ENCODE peak calls at places on chromosome 22, in nine cellular contexts. G is PC-3, D is lower lobe of right lung, J is ascending aorta, O is RWPE2, S is fibroblast of mammary gland, U is epithelial cell of esophagus, Q is AG04450, B is HCT116. L is an unnamed sample.

GRCh38 chr22:41092847-41093371 is 517 bp downstream of the EP300 start:
- DNase-seq in G (peak), D (peak), J (no peak), O (no peak), S (peak), U (peak), Q (no peak), B (no peak), L (peak)

GRCh38 chr22:49850959-49851815 is 2.5 kb upstream of the ZBED4 start:
- DNase-seq in G (no peak), D (no peak), J (no peak), O (no peak), S (no peak), U (no peak), Q (no peak), B (no peak), L (peak)

GRCh38 chr22:41907436-41908401 is 7.2 kb downstream of the SHISA8 start:
- DNase-seq in G (no peak), D (no peak), J (no peak), O (no peak), S (no peak), U (no peak), Q (no peak), B (no peak), L (no peak)

GRCh38 chr22:35629406-35630234 is 12.5 kb upstream of the MB start:
- DNase-seq in G (peak), D (peak), J (peak), O (peak), S (peak), U (peak), Q (peak), B (peak), L (peak)

GRCh38 chr22:29797351-29797750 is 30.2 kb downstream of the UQCR10 start:
- DNase-seq in G (no peak), D (no peak), J (no peak), O (no peak), S (no peak), U (no peak), Q (no peak), B (no peak), L (no peak)

GRCh38 chr22:40400173-40400572 is 29.8 kb downstream of the SGSM3 start:
- DNase-seq in G (no peak), D (peak), J (no peak), O (no peak), S (no peak), U (no peak), Q (no peak), B (no peak), L (no peak)

GRCh38 chr22:22755778-22756100 is 111.3 kb downstream of the GGTLC2 start:
- DNase-seq in G (no peak), D (no peak), J (no peak), O (no peak), S (no peak), U (no peak), Q (no peak), B (no peak), L (no peak)

GRCh38 chr22:37021710-37022482 is 2.4 kb downstream of the MPST start:
- DNase-seq in G (peak), D (peak), J (no peak), O (no peak), S (peak), U (peak), Q (no peak), B (peak), L (no peak)

GRCh38 chr22:42960146-42960509 is 54.8 kb downstream of the PACSIN2 start:
- DNase-seq in G (no peak), D (no peak), J (no peak), O (no peak), S (no peak), U (no peak), Q (no peak), B (no peak), L (no peak)

GRCh38 chr22:21640810-21641209 is 1.3 kb upstream of the SDF2L1 start:
- DNase-seq in G (no peak), D (no peak), J (no peak), O (no peak), S (no peak), U (no peak), Q (no peak), B (no peak), L (no peak)

GRCh38 chr22:21642584-21643448 is 714 bp downstream of the SDF2L1 start:
- DNase-seq in G (peak), D (peak), J (no peak), O (no peak), S (peak), U (peak), Q (no peak), B (no peak), L (peak)

GRCh38 chr22:21639359-21639758 is 2.7 kb upstream of the SDF2L1 start:
- DNase-seq in G (no peak), D (no peak), J (no peak), O (no peak), S (no peak), U (no peak), Q (no peak), B (no peak), L (no peak)

GRCh38 chr22:21641795-21642583 is at the start of gene SDF2L1:
- DNase-seq in G (peak), D (peak), J (peak), O (peak), S (peak), U (peak), Q (peak), B (peak), L (peak)

DNA sequence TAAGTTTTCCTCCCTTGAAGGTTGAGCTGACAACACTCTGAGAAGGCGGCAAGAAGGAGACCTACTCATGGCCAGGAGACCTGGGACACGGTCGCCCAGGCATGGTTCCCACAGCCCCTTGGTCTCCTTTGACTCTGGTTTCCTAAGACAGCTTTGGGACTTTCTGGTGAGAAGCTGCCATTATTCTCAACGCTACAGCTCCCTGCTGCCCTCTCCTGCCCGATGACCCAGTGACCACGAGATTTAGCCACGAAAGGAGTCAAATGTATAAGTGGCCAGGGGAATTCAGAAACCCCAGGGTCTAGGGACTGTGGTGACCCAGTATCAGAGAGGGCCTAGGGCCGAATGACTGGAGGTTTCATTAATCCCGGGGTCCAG is 696 bp upstream of the SDF2L1 start:
- DNase-seq in G (peak), D (peak), J (no peak), O (no peak), S (peak), U (peak), Q (no peak), B (no peak), L (peak)
- H3K4me3 ChIP-seq in G (peak), D (peak), J (peak), O (peak), S (peak), U (peak), Q (peak), B (peak), L (peak)

GRCh38 chr22:20259336-20259705 is 8.8 kb downstream of the RTN4R start:
- DNase-seq in G (no peak), D (no peak), J (no peak), O (no peak), S (no peak), U (no peak), Q (no peak), B (no peak), L (no peak)

GRCh38 chr22:20257474-20258299 is 10.4 kb downstream of the RTN4R start:
- DNase-seq in G (no peak), D (no peak), J (no peak), O (no peak), S (no peak), U (no peak), Q (no peak), B (no peak), L (no peak)

GRCh38 chr22:20260071-20260722 is 7.9 kb downstream of the RTN4R start:
- DNase-seq in G (no peak), D (no peak), J (no peak), O (no peak), S (no peak), U (no peak), Q (no peak), B (no peak), L (no peak)

GRCh38 chr22:20256562-20257473 is 11.3 kb downstream of the RTN4R start:
- DNase-seq in G (no peak), D (no peak), J (no peak), O (no peak), S (no peak), U (no peak), Q (no peak), B (no peak), L (no peak)

DNA sequence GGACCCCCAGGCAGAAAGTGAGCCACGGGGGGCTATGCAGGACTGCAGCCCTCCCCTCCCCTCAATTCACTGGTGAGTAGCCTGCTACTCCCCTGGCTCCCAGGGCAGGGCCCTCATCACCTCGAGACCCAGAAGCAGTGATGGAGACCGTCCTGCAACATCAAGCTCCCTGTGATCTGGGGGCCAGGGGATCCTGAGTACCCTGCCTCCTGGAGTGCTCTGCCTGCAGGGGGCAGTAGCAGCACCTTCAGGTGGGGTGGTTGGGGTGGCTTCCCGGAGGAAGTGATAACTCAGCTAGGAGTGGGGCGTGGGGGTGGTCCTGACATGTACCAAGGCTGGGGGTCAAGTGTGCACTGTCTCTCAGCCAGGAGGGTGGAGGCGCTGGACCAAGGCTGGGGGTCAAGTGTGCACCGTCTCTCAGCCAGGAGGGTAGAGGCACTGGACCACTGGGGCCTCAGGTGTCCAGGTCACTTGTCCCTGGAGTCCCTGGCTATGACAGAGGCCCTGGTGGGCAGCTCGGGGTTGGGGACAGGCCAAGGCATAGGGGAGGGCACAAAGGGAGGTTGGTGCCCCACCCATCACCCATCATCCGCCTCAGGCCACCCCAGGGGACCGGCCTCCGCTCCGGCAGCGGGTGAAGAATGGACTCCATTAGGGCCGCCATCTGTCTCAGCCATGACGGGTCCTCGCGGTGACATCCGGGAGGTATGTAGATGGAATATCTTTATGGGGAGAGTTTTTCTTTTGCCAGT is 9.4 kb downstream of the RTN4R start:
- DNase-seq in G (no peak), D (no peak), J (no peak), O (no peak), S (no peak), U (no peak), Q (no peak), B (no peak), L (no peak)
- TF ChIP-seq CTCF in G (peak), D (no peak), J (no peak), O (no peak), S (peak), U (no peak), Q (peak), B (peak), L (peak)

GRCh38 chr22:19149962-19150361 is at the start of gene GSC2:
- DNase-seq in G (no peak), D (no peak), J (no peak), O (no peak), S (no peak), U (no peak), Q (no peak), B (no peak), L (no peak)

GRCh38 chr22:19151329-19152191 is 1.5 kb upstream of the GSC2 start:
- DNase-seq in G (no peak), D (no peak), J (no peak), O (no peak), S (no peak), U (no peak), Q (no peak), B (no peak), L (no peak)

GRCh38 chr22:19148417-19149046 is 1.6 kb downstream of the GSC2 start:
- DNase-seq in G (no peak), D (no peak), J (no peak), O (no peak), S (no peak), U (no peak), Q (no peak), B (no peak), L (peak)

GRCh38 chr22:19149047-19149883 is 827 bp downstream of the GSC2 start:
- DNase-seq in G (no peak), D (no peak), J (no peak), O (no peak), S (peak), U (peak), Q (no peak), B (no peak), L (peak)

GRCh38 chr22:19150482-19151328 is 613 bp upstream of the GSC2 start:
- DNase-seq in G (no peak), D (no peak), J (no peak), O (no peak), S (no peak), U (no peak), Q (no peak), B (no peak), L (peak)
- H3K4me3 ChIP-seq in G (no peak), D (no peak), J (no peak), O (no peak), S (no peak), U (no peak), Q (no peak), B (no peak), L (no peak)

GRCh38 chr22:18033204-18033998 is 9.0 kb upstream of the MICAL3 start:
- DNase-seq in G (peak), D (no peak), J (no peak), O (no peak), S (peak), U (no peak), Q (no peak), B (no peak), L (no peak)
- TF ChIP-seq CTCF in G (no peak), D (no peak), J (no peak), O (no peak), S (peak), U (peak), Q (peak), B (peak), L (no peak)

DNA sequence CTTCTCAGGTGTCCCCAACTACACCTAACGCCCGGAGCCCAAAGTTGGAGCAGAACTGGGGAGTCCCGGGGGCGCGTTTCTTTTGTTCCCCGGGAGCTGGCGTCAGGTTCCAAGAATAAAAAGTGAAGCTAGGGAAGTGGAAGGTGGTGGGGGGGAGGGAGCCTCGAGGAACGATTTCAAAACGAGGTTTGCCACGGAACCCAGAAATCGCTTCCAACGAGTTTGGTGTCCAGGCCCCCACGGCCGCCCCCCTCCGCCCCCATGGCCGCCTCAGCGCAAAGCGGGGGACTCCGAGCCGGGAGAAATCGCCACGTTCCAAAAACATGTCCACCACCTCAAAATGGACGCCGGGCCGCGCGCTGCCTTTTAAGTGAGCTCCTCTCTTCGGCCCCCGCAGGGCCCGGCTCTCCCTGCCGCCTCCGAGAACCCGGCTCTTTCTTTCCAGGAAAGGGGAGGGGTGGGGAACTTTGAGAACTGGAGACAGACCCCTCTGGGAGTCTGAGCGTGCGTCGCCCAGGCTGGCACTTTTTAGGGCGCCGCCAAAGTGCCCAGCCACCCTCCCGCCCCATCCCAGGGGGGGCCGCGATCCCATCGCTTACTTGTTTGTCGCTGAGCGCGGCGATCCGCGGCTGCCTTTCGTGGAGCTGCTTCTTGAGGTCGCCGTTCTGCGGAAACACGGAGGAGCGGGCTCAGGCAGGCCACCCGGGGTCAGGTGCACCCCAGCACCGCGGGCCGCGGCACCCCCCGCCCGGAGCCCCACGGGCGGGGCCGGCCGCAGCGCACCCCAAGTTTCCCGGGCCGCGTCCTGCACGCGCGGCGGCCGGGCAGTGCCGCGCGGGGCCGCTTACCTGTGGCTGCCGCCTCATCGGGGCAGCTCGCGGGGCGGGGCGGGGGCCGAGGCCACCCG is 1.6 kb downstream of the PHF21B start:
- DNase-seq in G (no peak), D (no peak), J (no peak), O (no peak), S (no peak), U (peak), Q (no peak), B (no peak), L (no peak)
- H3K4me3 ChIP-seq in G (peak), D (peak), J (peak), O (peak), S (no peak), U (no peak), Q (peak), B (no peak), L (peak)

DNA sequence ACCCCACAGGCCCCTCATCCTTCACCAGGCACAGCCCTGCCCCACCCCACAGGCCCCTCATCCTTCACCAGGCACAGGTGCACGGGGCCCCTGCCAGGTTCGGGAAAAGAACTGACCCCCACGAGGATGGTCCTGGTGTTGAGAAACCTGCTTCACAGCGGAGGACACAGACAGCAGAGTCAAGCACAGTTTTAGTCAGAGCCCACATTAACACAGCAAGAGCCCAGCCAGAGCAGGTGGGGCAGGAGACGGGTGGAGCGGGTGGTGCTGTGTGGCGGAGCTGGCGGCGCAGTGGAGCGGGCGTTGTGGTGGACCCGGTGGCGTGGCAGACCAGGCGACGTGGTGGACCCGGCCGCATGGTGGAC is 1085.5 kb downstream of the BRD1 start:
- DNase-seq in G (no peak), D (no peak), J (peak), O (no peak), S (no peak), U (no peak), Q (no peak), B (no peak), L (no peak)
- TF ChIP-seq CTCF in G (no peak), D (no peak), J (no peak), O (no peak), S (no peak), U (no peak), Q (no peak), B (no peak), L (no peak)

DNA sequence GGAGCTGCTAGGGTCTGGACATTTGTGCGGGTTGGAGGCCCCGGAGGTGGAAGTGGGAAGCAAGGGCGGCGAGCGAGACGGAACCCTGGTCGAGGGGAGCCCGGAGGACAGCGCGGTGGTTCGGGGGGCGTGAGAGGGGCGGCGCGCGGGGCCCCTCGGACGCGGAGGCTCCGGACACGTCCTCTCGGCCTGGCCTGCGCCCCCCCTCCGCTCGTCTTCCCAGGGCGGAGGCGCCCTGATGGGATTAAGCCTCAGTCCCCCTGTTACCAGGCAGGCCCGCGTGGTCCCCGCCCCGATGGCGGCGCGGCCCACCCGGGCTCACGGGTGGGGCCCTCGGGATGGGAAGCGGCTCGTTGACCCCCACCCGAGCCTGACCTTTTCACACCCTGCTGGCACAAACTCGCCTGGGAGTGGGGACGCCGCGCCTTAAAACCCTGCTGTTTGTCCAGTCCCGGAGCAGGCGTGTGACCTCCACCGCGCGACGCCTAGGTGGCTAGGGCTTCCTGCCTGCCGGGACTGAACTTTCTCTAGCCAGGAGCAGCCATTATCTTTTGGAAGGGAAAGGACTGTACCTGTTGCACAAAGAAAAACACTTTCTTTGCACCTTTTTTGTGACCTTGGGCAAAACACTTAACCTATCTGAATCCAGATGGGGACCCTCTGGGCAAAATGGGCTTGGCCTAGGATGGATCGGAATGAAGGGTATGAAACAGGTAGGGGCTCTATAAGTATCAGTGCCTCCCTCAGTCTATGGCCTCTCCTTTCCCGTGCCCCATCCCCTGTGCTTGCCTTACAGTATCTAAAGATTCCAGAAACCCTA is 988 bp downstream of the KIAA1671 start:
- DNase-seq in G (no peak), D (peak), J (no peak), O (no peak), S (no peak), U (no peak), Q (no peak), B (no peak), L (peak)
- H3K4me3 ChIP-seq in G (peak), D (peak), J (peak), O (peak), S (no peak), U (peak), Q (no peak), B (peak), L (peak)

GRCh38 chr22:24117942-24118341 is 63.3 kb upstream of the SUSD2 start:
- DNase-seq in G (no peak), D (no peak), J (no peak), O (no peak), S (no peak), U (no peak), Q (no peak), B (no peak), L (no peak)
- TF ChIP-seq CTCF in G (peak), D (no peak), J (no peak), O (peak), S (peak), U (no peak), Q (no peak), B (peak), L (no peak)